ENCODE peak calls at places on chromosomes 6 and 20, in seven cellular contexts. One of them, this sample, is unnamed.

GRCh38 chr6:90714319-90714718 is 127.4 kb upstream of the MAP3K7 start:
- DNase-seq in stimulated activated naive CD4-positive, alpha-beta T cell: no peak
- DNase-seq in stimulated activated CD4-positive, alpha-beta T cell treated with anti-CD3 and anti-CD28 coated beads, Interleukin-12 subunit alpha, Interleukin-12 subunit beta, amount 100 ng/mL, for 4 hours: no peak
- DNase-seq in GM13976: no peak
- DNase-seq in stimulated activated CD8-positive, alpha-beta memory T cell treated with anti-CD3 and anti-CD28 coated beads, Interleukin-2, amount 100 ng/mL, for 48 hours: no peak
- DNase-seq in kidney glomerular epithelial cell: no peak
- DNase-seq in T47D: no peak
- DNase-seq in this sample: no peak

GRCh38 chr6:163626073-163626867 is 211.8 kb downstream of the QKI start:
- DNase-seq in stimulated activated naive CD4-positive, alpha-beta T cell: no peak
- DNase-seq in stimulated activated CD4-positive, alpha-beta T cell treated with anti-CD3 and anti-CD28 coated beads, Interleukin-12 subunit alpha, Interleukin-12 subunit beta, amount 100 ng/mL, for 4 hours: no peak
- DNase-seq in GM13976: no peak
- DNase-seq in stimulated activated CD8-positive, alpha-beta memory T cell treated with anti-CD3 and anti-CD28 coated beads, Interleukin-2, amount 100 ng/mL, for 48 hours: no peak
- DNase-seq in kidney glomerular epithelial cell: peak
- DNase-seq in T47D: no peak
- DNase-seq in this sample: no peak

GRCh38 chr6:49958180-49958579 is 5.8 kb downstream of the DEFB114 start:
- DNase-seq in stimulated activated naive CD4-positive, alpha-beta T cell: no peak
- DNase-seq in stimulated activated CD4-positive, alpha-beta T cell treated with anti-CD3 and anti-CD28 coated beads, Interleukin-12 subunit alpha, Interleukin-12 subunit beta, amount 100 ng/mL, for 4 hours: no peak
- DNase-seq in GM13976: no peak
- DNase-seq in stimulated activated CD8-positive, alpha-beta memory T cell treated with anti-CD3 and anti-CD28 coated beads, Interleukin-2, amount 100 ng/mL, for 48 hours: no peak
- DNase-seq in kidney glomerular epithelial cell: no peak
- DNase-seq in T47D: no peak
- DNase-seq in this sample: no peak

GRCh38 chr20:52801628-52802006 is 170.5 kb upstream of the TSHZ2 start:
- DNase-seq in stimulated activated naive CD4-positive, alpha-beta T cell: no peak
- DNase-seq in stimulated activated CD4-positive, alpha-beta T cell treated with anti-CD3 and anti-CD28 coated beads, Interleukin-12 subunit alpha, Interleukin-12 subunit beta, amount 100 ng/mL, for 4 hours: no peak
- DNase-seq in GM13976: no peak
- DNase-seq in stimulated activated CD8-positive, alpha-beta memory T cell treated with anti-CD3 and anti-CD28 coated beads, Interleukin-2, amount 100 ng/mL, for 48 hours: no peak
- DNase-seq in kidney glomerular epithelial cell: no peak
- DNase-seq in T47D: no peak
- DNase-seq in this sample: no peak

GRCh38 chr6:23841116-23841515 is 284.9 kb upstream of the NRSN1 start:
- DNase-seq in stimulated activated naive CD4-positive, alpha-beta T cell: no peak
- DNase-seq in stimulated activated CD4-positive, alpha-beta T cell treated with anti-CD3 and anti-CD28 coated beads, Interleukin-12 subunit alpha, Interleukin-12 subunit beta, amount 100 ng/mL, for 4 hours: no peak
- DNase-seq in GM13976: no peak
- DNase-seq in stimulated activated CD8-positive, alpha-beta memory T cell treated with anti-CD3 and anti-CD28 coated beads, Interleukin-2, amount 100 ng/mL, for 48 hours: no peak
- DNase-seq in kidney glomerular epithelial cell: no peak
- DNase-seq in T47D: no peak
- DNase-seq in this sample: no peak

GRCh38 chr6:23784313-23784919 is 341.6 kb upstream of the NRSN1 start:
- DNase-seq in stimulated activated naive CD4-positive, alpha-beta T cell: no peak
- DNase-seq in stimulated activated CD4-positive, alpha-beta T cell treated with anti-CD3 and anti-CD28 coated beads, Interleukin-12 subunit alpha, Interleukin-12 subunit beta, amount 100 ng/mL, for 4 hours: no peak
- DNase-seq in GM13976: no peak
- DNase-seq in stimulated activated CD8-positive, alpha-beta memory T cell treated with anti-CD3 and anti-CD28 coated beads, Interleukin-2, amount 100 ng/mL, for 48 hours: no peak
- DNase-seq in kidney glomerular epithelial cell: no peak
- DNase-seq in T47D: no peak
- DNase-seq in this sample: no peak

GRCh38 chr6:3663811-3664210 is 87.7 kb downstream of the PXDC1 start:
- DNase-seq in stimulated activated naive CD4-positive, alpha-beta T cell: no peak
- DNase-seq in stimulated activated CD4-positive, alpha-beta T cell treated with anti-CD3 and anti-CD28 coated beads, Interleukin-12 subunit alpha, Interleukin-12 subunit beta, amount 100 ng/mL, for 4 hours: no peak
- DNase-seq in GM13976: no peak
- DNase-seq in stimulated activated CD8-positive, alpha-beta memory T cell treated with anti-CD3 and anti-CD28 coated beads, Interleukin-2, amount 100 ng/mL, for 48 hours: no peak
- DNase-seq in kidney glomerular epithelial cell: no peak
- DNase-seq in T47D: no peak
- DNase-seq in this sample: no peak

GRCh38 chr6:170476360-170476759 is 76.7 kb downstream of the PSMB1 start:
- DNase-seq in stimulated activated naive CD4-positive, alpha-beta T cell: no peak
- DNase-seq in stimulated activated CD4-positive, alpha-beta T cell treated with anti-CD3 and anti-CD28 coated beads, Interleukin-12 subunit alpha, Interleukin-12 subunit beta, amount 100 ng/mL, for 4 hours: no peak
- DNase-seq in GM13976: no peak
- DNase-seq in stimulated activated CD8-positive, alpha-beta memory T cell treated with anti-CD3 and anti-CD28 coated beads, Interleukin-2, amount 100 ng/mL, for 48 hours: no peak
- DNase-seq in kidney glomerular epithelial cell: no peak
- DNase-seq in T47D: no peak
- DNase-seq in this sample: no peak

GRCh38 chr6:129104131-129104530 is 221.2 kb downstream of the LAMA2 start:
- DNase-seq in stimulated activated naive CD4-positive, alpha-beta T cell: no peak
- DNase-seq in stimulated activated CD4-positive, alpha-beta T cell treated with anti-CD3 and anti-CD28 coated beads, Interleukin-12 subunit alpha, Interleukin-12 subunit beta, amount 100 ng/mL, for 4 hours: no peak
- DNase-seq in GM13976: no peak
- DNase-seq in stimulated activated CD8-positive, alpha-beta memory T cell treated with anti-CD3 and anti-CD28 coated beads, Interleukin-2, amount 100 ng/mL, for 48 hours: no peak
- DNase-seq in kidney glomerular epithelial cell: no peak
- DNase-seq in T47D: no peak
- DNase-seq in this sample: no peak

GRCh38 chr20:16490696-16491095 is 82.6 kb downstream of the KIF16B start:
- DNase-seq in stimulated activated naive CD4-positive, alpha-beta T cell: no peak
- DNase-seq in stimulated activated CD4-positive, alpha-beta T cell treated with anti-CD3 and anti-CD28 coated beads, Interleukin-12 subunit alpha, Interleukin-12 subunit beta, amount 100 ng/mL, for 4 hours: no peak
- DNase-seq in GM13976: no peak
- DNase-seq in stimulated activated CD8-positive, alpha-beta memory T cell treated with anti-CD3 and anti-CD28 coated beads, Interleukin-2, amount 100 ng/mL, for 48 hours: no peak
- DNase-seq in kidney glomerular epithelial cell: no peak
- DNase-seq in T47D: no peak
- DNase-seq in this sample: no peak

GRCh38 chr6:53916804-53917463 is 122.1 kb downstream of the LRRC1 start:
- DNase-seq in stimulated activated naive CD4-positive, alpha-beta T cell: no peak
- DNase-seq in stimulated activated CD4-positive, alpha-beta T cell treated with anti-CD3 and anti-CD28 coated beads, Interleukin-12 subunit alpha, Interleukin-12 subunit beta, amount 100 ng/mL, for 4 hours: no peak
- DNase-seq in GM13976: no peak
- DNase-seq in stimulated activated CD8-positive, alpha-beta memory T cell treated with anti-CD3 and anti-CD28 coated beads, Interleukin-2, amount 100 ng/mL, for 48 hours: no peak
- DNase-seq in kidney glomerular epithelial cell: no peak
- DNase-seq in T47D: no peak
- DNase-seq in this sample: no peak

GRCh38 chr20:57666834-57667157 is 43.0 kb downstream of the PMEPA1 start:
- DNase-seq in stimulated activated naive CD4-positive, alpha-beta T cell: no peak
- DNase-seq in stimulated activated CD4-positive, alpha-beta T cell treated with anti-CD3 and anti-CD28 coated beads, Interleukin-12 subunit alpha, Interleukin-12 subunit beta, amount 100 ng/mL, for 4 hours: no peak
- DNase-seq in GM13976: no peak
- DNase-seq in stimulated activated CD8-positive, alpha-beta memory T cell treated with anti-CD3 and anti-CD28 coated beads, Interleukin-2, amount 100 ng/mL, for 48 hours: no peak
- DNase-seq in kidney glomerular epithelial cell: no peak
- DNase-seq in T47D: no peak
- DNase-seq in this sample: no peak

GRCh38 chr6:48134246-48134645 is 23.2 kb upstream of the PTCHD4 start:
- DNase-seq in stimulated activated naive CD4-positive, alpha-beta T cell: no peak
- DNase-seq in stimulated activated CD4-positive, alpha-beta T cell treated with anti-CD3 and anti-CD28 coated beads, Interleukin-12 subunit alpha, Interleukin-12 subunit beta, amount 100 ng/mL, for 4 hours: no peak
- DNase-seq in GM13976: no peak
- DNase-seq in stimulated activated CD8-positive, alpha-beta memory T cell treated with anti-CD3 and anti-CD28 coated beads, Interleukin-2, amount 100 ng/mL, for 48 hours: no peak
- DNase-seq in kidney glomerular epithelial cell: peak
- DNase-seq in T47D: no peak
- DNase-seq in this sample: no peak